ENCODE peak calls at places on chromosomes 1 and 21, in six cellular contexts. X, A, P, D, T and F are unnamed samples.

GRCh38 chr1:244678687-244679086 is 25.8 kb downstream of the DESI2 start:
- DNase-seq in P (no peak), D (no peak), A (no peak), X (no peak), T (no peak), F (no peak)

GRCh38 chr1:19045898-19046889 is 89.7 kb upstream of the IFFO2 start:
- DNase-seq in P (no peak), A (no peak), X (no peak), D (no peak), T (no peak), F (no peak)

GRCh38 chr1:226589008-226589733 is 40.6 kb downstream of the STUM start:
- DNase-seq in A (no peak), T (no peak), D (no peak), P (no peak), X (no peak), F (no peak)

GRCh38 chr1:114720492-114720891 is 3.9 kb upstream of the NRAS start:
- DNase-seq in X (no peak), P (no peak), D (no peak), T (no peak), A (no peak), F (no peak)

GRCh38 chr1:14328687-14329086 is 269.8 kb upstream of the KAZN start:
- DNase-seq in P (no peak), T (no peak), X (no peak), A (no peak), D (no peak), F (no peak)

GRCh38 chr1:84769636-84770035 is 79.4 kb upstream of the SSX2IP start:
- DNase-seq in P (no peak), T (no peak), D (no peak), A (no peak), X (no peak), F (no peak)

GRCh38 chr1:67575861-67576260 is 109.1 kb upstream of the GADD45A start:
- DNase-seq in T (no peak), X (no peak), D (no peak), P (no peak), A (peak; percentile 81), F (peak; percentile 30)

GRCh38 chr1:207817778-207818751 is 66.2 kb downstream of the CD46 start:
- DNase-seq in X (no peak), P (peak; percentile 20), T (no peak), A (peak; percentile 30), D (no peak), F (no peak)

GRCh38 chr1:18299441-18300338 is 181.0 kb upstream of the KLHDC7A start:
- DNase-seq in T (no peak), D (no peak), P (no peak), A (peak; percentile 12), X (no peak), F (no peak)

GRCh38 chr1:246647513-246647912 is 76.7 kb upstream of the SCCPDH start:
- DNase-seq in D (no peak), X (no peak), T (no peak), A (no peak), P (no peak), F (no peak)

GRCh38 chr1:78375996-78376395 is 114.8 kb upstream of the PTGFR start:
- DNase-seq in P (no peak), A (no peak), D (no peak), T (no peak), X (no peak), F (no peak)

GRCh38 chr1:194378517-194378916 is 1192.1 kb upstream of the B3GALT2 start:
- DNase-seq in P (no peak), A (peak; percentile 37), X (no peak), D (no peak), T (no peak), F (peak; percentile 6)

GRCh38 chr21:46411691-46412090 is 47.0 kb upstream of the DIP2A start:
- DNase-seq in A (no peak), D (no peak), P (no peak), T (no peak), X (no peak), F (no peak)

GRCh38 chr1:6028042-6028895 is 17.4 kb upstream of the KCNAB2 start:
- DNase-seq in D (peak; percentile 33), P (peak; percentile 82), X (peak; percentile 95), T (peak; percentile 58), A (peak; percentile 40), F (no peak)

GRCh38 chr1:220498188-220498587 is 29.7 kb upstream of the MARK1 start:
- DNase-seq in T (no peak), D (no peak), A (peak; percentile 35), X (no peak), P (no peak), F (peak; percentile 40)

GRCh38 chr1:204909109-204909508 is 38.4 kb downstream of the NFASC start:
- DNase-seq in X (no peak), P (no peak), D (no peak), T (no peak), A (no peak), F (no peak)

GRCh38 chr1:53088616-53089300 is 26.7 kb downstream of the PODN start:
- DNase-seq in T (no peak), X (no peak), P (no peak), D (no peak), A (no peak), F (no peak)

GRCh38 chr1:10943991-10944730 is 68.3 kb upstream of the TARDBP start:
- DNase-seq in X (peak; percentile 31), D (no peak), A (peak; percentile 23), P (no peak), T (no peak), F (peak; percentile 7)

GRCh38 chr1:170732262-170732595 is 68.3 kb downstream of the PRRX1 start:
- DNase-seq in T (no peak), A (no peak), X (no peak), P (no peak), D (no peak), F (no peak)

GRCh38 chr1:13830616-13831280 is 130.8 kb downstream of the PRDM2 start:
- DNase-seq in P (no peak), D (no peak), T (no peak), A (no peak), X (no peak), F (no peak)

GRCh38 chr1:201551877-201552731 is 13.2 kb downstream of the NAV1 start:
- DNase-seq in A (peak; percentile 93), P (no peak), D (no peak), X (no peak), T (no peak), F (peak; percentile 99)

GRCh38 chr1:236913371-236914037 is 90.7 kb downstream of the MT1HL1 start:
- DNase-seq in A (peak; percentile 66), D (no peak), X (no peak), T (no peak), P (no peak), F (peak; percentile 43)

GRCh38 chr21:43864313-43864805 is 664 bp upstream of the AGPAT3 start:
- DNase-seq in P (no peak), A (peak; percentile 36), D (no peak), T (no peak), X (no peak), F (no peak)

GRCh38 chr1:147808025-147808424 is 47.6 kb upstream of the GJA5 start:
- DNase-seq in P (no peak), A (no peak), D (no peak), T (no peak), X (no peak), F (no peak)

GRCh38 chr1:68173283-68174172 is 58.8 kb downstream of the WLS start:
- DNase-seq in T (no peak), A (no peak), X (no peak), D (no peak), P (no peak), F (no peak)

GRCh38 chr21:18384771-18385170 is 18.8 kb downstream of the TMPRSS15 start:
- DNase-seq in P (no peak), T (no peak), D (no peak), A (peak; percentile 11), X (peak; percentile 67), F (peak; percentile 21)

GRCh38 chr21:31837613-31838390 is 35.0 kb upstream of the HUNK start:
- DNase-seq in A (no peak), T (no peak), P (no peak), D (no peak), X (peak; percentile 4), F (no peak)

GRCh38 chr1:168893359-168893791 is 164.4 kb upstream of the DPT start:
- DNase-seq in T (no peak), D (no peak), X (no peak), P (no peak), A (no peak), F (no peak)

GRCh38 chr1:95734560-95734959 is 500.6 kb downstream of the RWDD3 start:
- DNase-seq in D (no peak), A (no peak), T (no peak), P (no peak), X (no peak), F (no peak)

GRCh38 chr1:62735491-62736171 is 47.4 kb upstream of the DOCK7 start:
- DNase-seq in D (no peak), X (no peak), P (no peak), A (peak; percentile 90), T (no peak), F (peak; percentile 65)

GRCh38 chr21:29524055-29524454 is 225.3 kb downstream of the BACH1 start:
- DNase-seq in T (no peak), D (no peak), X (no peak), P (no peak), A (no peak), F (no peak)

GRCh38 chr1:48030696-48031365 is 33.6 kb upstream of the TRABD2B start:
- DNase-seq in D (no peak), A (no peak), P (no peak), X (no peak), T (no peak), F (no peak)

GRCh38 chr1:57279909-57280666 is 143.8 kb downstream of the DAB1 start:
- DNase-seq in X (no peak), A (no peak), D (no peak), T (no peak), P (no peak), F (no peak)

GRCh38 chr1:247376659-247377058 is 39.3 kb upstream of the NLRP3 start:
- DNase-seq in A (no peak), T (no peak), P (no peak), D (no peak), X (no peak), F (no peak)

GRCh38 chr1:161921990-161922389 is 101.7 kb downstream of the OLFML2B start:
- DNase-seq in A (peak; percentile 60), D (no peak), P (no peak), T (no peak), X (no peak), F (peak; percentile 46)

GRCh38 chr1:196393742-196394141 is 214.5 kb downstream of the KCNT2 start:
- DNase-seq in T (no peak), D (no peak), X (no peak), A (peak; percentile 53), P (no peak), F (peak; percentile 73)

GRCh38 chr1:31792116-31792515 is 23.7 kb downstream of the SPOCD1 start:
- DNase-seq in T (no peak), P (no peak), A (no peak), D (no peak), X (no peak), F (no peak)